ENCODE peak calls at places on chromosomes 13 and 19, in ten cellular contexts. One of them, this sample, is unnamed.

GRCh38 chr19:55959996-55960675 is 12.5 kb downstream of the NLRP8 start:
- DNase-seq in gastrocnemius medialis: no peak
- DNase-seq in lower leg skin: no peak
- DNase-seq in tibial nerve: no peak
- DNase-seq in upper lobe of right lung: no peak
- DNase-seq in nephron progenitor cell: no peak
- DNase-seq in brain microvascular endothelial cell: no peak
- DNase-seq in colonic mucosa: no peak
- DNase-seq in body of pancreas: no peak
- DNase-seq in AG04450: no peak
- DNase-seq in this sample: no peak

GRCh38 chr19:2491130-2491801 is 15.3 kb downstream of the GADD45B start:
- DNase-seq in colonic mucosa: peak; percentile 97
- DNase-seq in lower leg skin: peak; percentile 67
- DNase-seq in AG04450: no peak
- DNase-seq in gastrocnemius medialis: peak; percentile 59
- DNase-seq in tibial nerve: no peak
- DNase-seq in upper lobe of right lung: peak; percentile 96
- DNase-seq in body of pancreas: peak; percentile 98
- DNase-seq in nephron progenitor cell: no peak
- DNase-seq in brain microvascular endothelial cell: peak; percentile 91
- DNase-seq in this sample: no peak

GRCh38 chr13:108561152-108561551 is 68.3 kb upstream of the MYO16 start:
- DNase-seq in body of pancreas: no peak
- DNase-seq in gastrocnemius medialis: no peak
- DNase-seq in AG04450: no peak
- DNase-seq in colonic mucosa: no peak
- DNase-seq in nephron progenitor cell: no peak
- DNase-seq in brain microvascular endothelial cell: no peak
- DNase-seq in upper lobe of right lung: no peak
- DNase-seq in lower leg skin: no peak
- DNase-seq in tibial nerve: no peak
- DNase-seq in this sample: no peak

GRCh38 chr19:34480971-34481821 is at the start of gene WTIP:
- DNase-seq in AG04450: peak; percentile 80
- DNase-seq in gastrocnemius medialis: no peak
- DNase-seq in nephron progenitor cell: peak; percentile 91
- DNase-seq in brain microvascular endothelial cell: peak; percentile 64
- DNase-seq in colonic mucosa: peak; percentile 39
- DNase-seq in upper lobe of right lung: peak; percentile 89
- DNase-seq in body of pancreas: peak; percentile 67
- DNase-seq in lower leg skin: no peak
- DNase-seq in tibial nerve: peak; percentile 58
- DNase-seq in this sample: peak; percentile 75

GRCh38 chr13:21063031-21063430 is 1.6 kb upstream of the LATS2 start:
- DNase-seq in nephron progenitor cell: no peak
- DNase-seq in lower leg skin: no peak
- DNase-seq in body of pancreas: no peak
- DNase-seq in brain microvascular endothelial cell: no peak
- DNase-seq in gastrocnemius medialis: no peak
- DNase-seq in upper lobe of right lung: no peak
- DNase-seq in tibial nerve: no peak
- DNase-seq in colonic mucosa: peak; percentile 5
- DNase-seq in AG04450: no peak
- DNase-seq in this sample: no peak

GRCh38 chr19:778910-779653 is 18.2 kb upstream of the PTBP1 start:
- DNase-seq in AG04450: peak; percentile 85
- DNase-seq in brain microvascular endothelial cell: peak; percentile 93
- DNase-seq in tibial nerve: peak; percentile 68
- DNase-seq in colonic mucosa: no peak
- DNase-seq in nephron progenitor cell: no peak
- DNase-seq in upper lobe of right lung: no peak
- DNase-seq in gastrocnemius medialis: no peak
- DNase-seq in lower leg skin: peak; percentile 84
- DNase-seq in body of pancreas: peak; percentile 50
- DNase-seq in this sample: no peak

GRCh38 chr13:40665754-40666057 is 735 bp downstream of the FOXO1 start:
- DNase-seq in upper lobe of right lung: no peak
- DNase-seq in gastrocnemius medialis: no peak
- DNase-seq in colonic mucosa: no peak
- DNase-seq in lower leg skin: no peak
- DNase-seq in tibial nerve: no peak
- DNase-seq in AG04450: no peak
- DNase-seq in nephron progenitor cell: peak; percentile 56
- DNase-seq in body of pancreas: no peak
- DNase-seq in brain microvascular endothelial cell: no peak
- DNase-seq in this sample: no peak

GRCh38 chr13:49540552-49540951 is 44.8 kb downstream of the PHF11 start:
- DNase-seq in lower leg skin: no peak
- DNase-seq in colonic mucosa: no peak
- DNase-seq in gastrocnemius medialis: no peak
- DNase-seq in brain microvascular endothelial cell: no peak
- DNase-seq in body of pancreas: no peak
- DNase-seq in tibial nerve: no peak
- DNase-seq in nephron progenitor cell: no peak
- DNase-seq in AG04450: no peak
- DNase-seq in upper lobe of right lung: no peak
- DNase-seq in this sample: no peak

GRCh38 chr19:13037161-13037560 is 41.9 kb downstream of the NFIX start:
- DNase-seq in gastrocnemius medialis: no peak
- DNase-seq in upper lobe of right lung: no peak
- DNase-seq in brain microvascular endothelial cell: peak; percentile 74
- DNase-seq in lower leg skin: no peak
- DNase-seq in tibial nerve: no peak
- DNase-seq in colonic mucosa: no peak
- DNase-seq in nephron progenitor cell: no peak
- DNase-seq in body of pancreas: no peak
- DNase-seq in AG04450: no peak
- DNase-seq in this sample: no peak

GRCh38 chr19:13034636-13035035 is 39.4 kb downstream of the NFIX start:
- DNase-seq in upper lobe of right lung: no peak
- DNase-seq in nephron progenitor cell: no peak
- DNase-seq in colonic mucosa: no peak
- DNase-seq in tibial nerve: no peak
- DNase-seq in lower leg skin: no peak
- DNase-seq in body of pancreas: no peak
- DNase-seq in AG04450: no peak
- DNase-seq in gastrocnemius medialis: no peak
- DNase-seq in brain microvascular endothelial cell: no peak
- DNase-seq in this sample: no peak

GRCh38 chr19:13037718-13038117 is 42.4 kb downstream of the NFIX start:
- DNase-seq in tibial nerve: no peak
- DNase-seq in colonic mucosa: no peak
- DNase-seq in gastrocnemius medialis: no peak
- DNase-seq in body of pancreas: no peak
- DNase-seq in nephron progenitor cell: no peak
- DNase-seq in brain microvascular endothelial cell: no peak
- DNase-seq in upper lobe of right lung: no peak
- DNase-seq in AG04450: no peak
- DNase-seq in lower leg skin: no peak
- DNase-seq in this sample: no peak

GRCh38 chr19:13035820-13036365 is 40.6 kb downstream of the NFIX start:
- DNase-seq in nephron progenitor cell: no peak
- DNase-seq in gastrocnemius medialis: no peak
- DNase-seq in upper lobe of right lung: peak; percentile 62
- DNase-seq in colonic mucosa: no peak
- DNase-seq in brain microvascular endothelial cell: no peak
- DNase-seq in tibial nerve: no peak
- DNase-seq in AG04450: no peak
- DNase-seq in body of pancreas: no peak
- DNase-seq in lower leg skin: no peak
- DNase-seq in this sample: no peak

DNA sequence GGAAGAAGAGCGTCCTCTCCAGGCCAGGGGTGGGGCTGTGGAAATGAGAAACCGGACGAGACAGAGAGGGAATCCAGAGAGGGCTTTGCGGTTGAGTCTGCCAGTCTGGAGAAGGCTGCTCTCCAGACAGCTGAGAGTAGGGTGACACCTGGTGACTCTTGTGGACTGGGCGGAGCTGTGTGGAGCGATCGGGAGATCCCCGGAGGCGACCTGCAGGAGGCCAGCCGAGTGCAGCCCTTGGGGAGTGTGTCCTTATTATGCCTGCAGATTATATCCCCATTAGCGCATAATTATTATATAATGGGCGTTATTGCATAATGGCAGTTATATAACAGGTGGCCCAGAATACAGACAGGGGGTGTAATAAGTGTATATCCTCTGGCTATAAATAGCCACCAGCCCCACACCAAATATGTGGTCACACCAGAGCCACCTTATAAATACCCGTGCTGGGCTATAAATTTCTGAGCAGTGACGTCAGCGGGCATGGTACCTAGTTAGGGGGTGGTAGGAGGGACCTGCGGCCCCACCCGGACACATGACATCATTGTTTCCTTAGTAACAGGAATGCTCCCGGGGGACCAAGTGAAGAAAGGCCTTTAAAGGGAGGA is 41.2 kb downstream of the NFIX start:
- DNase-seq in nephron progenitor cell: no peak
- DNase-seq in upper lobe of right lung: peak; percentile 79
- DNase-seq in lower leg skin: no peak
- DNase-seq in body of pancreas: peak; percentile 63
- DNase-seq in AG04450: no peak
- DNase-seq in colonic mucosa: peak; percentile 79
- DNase-seq in gastrocnemius medialis: peak; percentile 83
- DNase-seq in tibial nerve: no peak
- DNase-seq in brain microvascular endothelial cell: peak; percentile 56
- DNase-seq in this sample: no peak
- TF ChIP-seq CTCF in nephron progenitor cell: no peak
- TF ChIP-seq CTCF in upper lobe of right lung: peak; percentile 17
- TF ChIP-seq CTCF in lower leg skin: no peak
- TF ChIP-seq CTCF in body of pancreas: peak; percentile 28
- TF ChIP-seq CTCF in AG04450: no peak
- TF ChIP-seq CTCF in colonic mucosa: no peak
- TF ChIP-seq CTCF in gastrocnemius medialis: peak; percentile 7
- TF ChIP-seq CTCF in tibial nerve: no peak
- TF ChIP-seq CTCF in brain microvascular endothelial cell: peak; percentile 10
- TF ChIP-seq CTCF in this sample: no peak

DNA sequence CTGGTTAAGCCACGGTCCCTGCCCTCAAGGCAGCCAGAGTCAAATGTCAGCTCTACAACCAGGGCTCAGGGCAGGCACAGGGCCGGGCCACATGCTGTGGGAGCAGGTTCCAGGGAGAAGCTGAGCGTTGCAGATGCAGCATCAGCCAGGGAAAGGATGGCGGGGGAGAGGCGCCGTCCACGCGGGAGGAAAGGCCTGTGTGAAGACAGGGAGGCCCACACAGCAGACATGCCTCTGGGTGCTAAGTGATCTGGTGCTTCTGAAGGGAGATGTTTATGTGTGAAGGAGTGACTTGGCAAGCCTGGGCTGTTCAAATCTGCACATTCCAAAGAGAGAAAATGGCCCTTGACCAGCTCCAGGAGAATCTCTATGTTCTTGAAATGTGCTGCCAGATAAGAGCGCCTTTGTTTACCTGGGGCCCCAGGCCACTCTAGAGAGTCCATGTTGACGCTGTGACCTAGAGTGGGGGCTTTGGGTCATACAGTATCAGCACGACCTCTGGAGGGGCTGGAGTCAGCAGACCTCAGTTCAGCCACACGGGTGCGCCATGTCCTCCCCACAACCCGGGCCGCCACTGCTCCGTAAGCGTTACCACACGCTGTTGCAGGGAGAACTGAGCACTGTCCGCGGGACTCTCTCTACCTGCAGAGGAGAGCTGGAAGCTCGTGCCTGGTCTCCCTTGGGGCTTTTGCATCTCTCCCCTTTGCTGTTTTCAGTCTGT is 15.9 kb upstream of the ATF5 start:
- DNase-seq in colonic mucosa: no peak
- DNase-seq in gastrocnemius medialis: no peak
- DNase-seq in AG04450: no peak
- DNase-seq in body of pancreas: no peak
- DNase-seq in lower leg skin: no peak
- DNase-seq in nephron progenitor cell: no peak
- DNase-seq in upper lobe of right lung: no peak
- DNase-seq in brain microvascular endothelial cell: no peak
- DNase-seq in tibial nerve: no peak
- DNase-seq in this sample: no peak
- TF ChIP-seq CTCF in colonic mucosa: no peak
- TF ChIP-seq CTCF in gastrocnemius medialis: no peak
- TF ChIP-seq CTCF in AG04450: peak; percentile 21
- TF ChIP-seq CTCF in body of pancreas: no peak
- TF ChIP-seq CTCF in lower leg skin: no peak
- TF ChIP-seq CTCF in nephron progenitor cell: no peak
- TF ChIP-seq CTCF in upper lobe of right lung: no peak
- TF ChIP-seq CTCF in brain microvascular endothelial cell: peak; percentile 20
- TF ChIP-seq CTCF in tibial nerve: no peak
- TF ChIP-seq CTCF in this sample: peak; percentile 27

GRCh38 chr13:31014461-31014860 is 82.0 kb downstream of the TEX26 start:
- DNase-seq in colonic mucosa: no peak
- DNase-seq in body of pancreas: no peak
- DNase-seq in brain microvascular endothelial cell: no peak
- DNase-seq in nephron progenitor cell: no peak
- DNase-seq in lower leg skin: no peak
- DNase-seq in gastrocnemius medialis: no peak
- DNase-seq in upper lobe of right lung: no peak
- DNase-seq in AG04450: no peak
- DNase-seq in tibial nerve: no peak
- DNase-seq in this sample: no peak

GRCh38 chr13:31015207-31015606 is 82.8 kb downstream of the TEX26 start:
- DNase-seq in brain microvascular endothelial cell: no peak
- DNase-seq in body of pancreas: no peak
- DNase-seq in upper lobe of right lung: no peak
- DNase-seq in gastrocnemius medialis: no peak
- DNase-seq in AG04450: no peak
- DNase-seq in colonic mucosa: no peak
- DNase-seq in nephron progenitor cell: no peak
- DNase-seq in lower leg skin: no peak
- DNase-seq in tibial nerve: no peak
- DNase-seq in this sample: no peak

GRCh38 chr13:31011193-31011860 is 78.9 kb downstream of the TEX26 start:
- DNase-seq in colonic mucosa: no peak
- DNase-seq in tibial nerve: no peak
- DNase-seq in body of pancreas: no peak
- DNase-seq in brain microvascular endothelial cell: no peak
- DNase-seq in nephron progenitor cell: no peak
- DNase-seq in gastrocnemius medialis: no peak
- DNase-seq in lower leg skin: no peak
- DNase-seq in AG04450: no peak
- DNase-seq in upper lobe of right lung: no peak
- DNase-seq in this sample: no peak

GRCh38 chr13:31009166-31009565 is 76.7 kb downstream of the TEX26 start:
- DNase-seq in brain microvascular endothelial cell: peak; percentile 22
- DNase-seq in nephron progenitor cell: no peak
- DNase-seq in lower leg skin: no peak
- DNase-seq in gastrocnemius medialis: no peak
- DNase-seq in tibial nerve: no peak
- DNase-seq in upper lobe of right lung: no peak
- DNase-seq in AG04450: no peak
- DNase-seq in body of pancreas: no peak
- DNase-seq in colonic mucosa: no peak
- DNase-seq in this sample: no peak

DNA sequence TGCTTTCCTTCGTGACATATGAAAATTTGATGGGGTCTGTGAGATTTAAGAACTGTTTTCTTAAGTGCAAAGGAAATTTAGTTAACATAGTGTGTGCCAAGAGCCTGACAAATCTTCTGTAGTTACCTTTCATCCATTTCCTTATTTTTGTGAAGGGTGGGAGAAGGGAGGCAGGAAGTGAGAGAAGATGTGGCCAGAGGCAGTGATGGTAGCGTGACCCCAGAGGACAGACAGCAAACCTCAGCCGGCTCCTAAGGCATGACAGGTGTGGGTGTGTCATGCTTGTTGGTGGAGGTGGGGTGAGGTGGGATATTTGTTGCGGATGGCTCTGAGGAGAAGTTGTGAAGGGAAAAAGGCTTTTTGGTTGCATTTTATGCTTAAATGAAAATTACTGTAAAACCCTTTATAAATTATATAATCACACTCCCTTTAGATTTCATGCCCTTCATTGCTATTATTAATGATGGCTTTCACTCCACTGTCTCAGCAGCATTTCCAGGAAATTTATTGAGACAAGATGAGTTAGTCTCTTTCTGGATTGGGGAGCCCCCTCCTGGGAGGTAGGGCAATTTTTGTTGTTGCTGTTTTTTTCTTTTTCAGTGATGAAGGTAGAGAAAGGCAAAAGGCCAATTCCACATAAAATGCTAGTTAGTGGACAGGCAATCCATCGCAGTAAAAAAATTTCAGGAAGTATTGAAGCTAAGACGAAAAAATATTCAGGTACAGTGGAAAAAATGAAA is 80.0 kb downstream of the TEX26 start:
- DNase-seq in colonic mucosa: no peak
- DNase-seq in AG04450: no peak
- DNase-seq in gastrocnemius medialis: no peak
- DNase-seq in body of pancreas: no peak
- DNase-seq in upper lobe of right lung: no peak
- DNase-seq in tibial nerve: no peak
- DNase-seq in lower leg skin: no peak
- DNase-seq in nephron progenitor cell: no peak
- DNase-seq in brain microvascular endothelial cell: peak; percentile 33
- DNase-seq in this sample: no peak
- TF ChIP-seq CTCF in colonic mucosa: no peak
- TF ChIP-seq CTCF in AG04450: peak; percentile 64
- TF ChIP-seq CTCF in gastrocnemius medialis: no peak
- TF ChIP-seq CTCF in body of pancreas: no peak
- TF ChIP-seq CTCF in upper lobe of right lung: peak; percentile 11
- TF ChIP-seq CTCF in tibial nerve: no peak
- TF ChIP-seq CTCF in lower leg skin: no peak
- TF ChIP-seq CTCF in nephron progenitor cell: peak; percentile 26
- TF ChIP-seq CTCF in brain microvascular endothelial cell: peak; percentile 67
- TF ChIP-seq CTCF in this sample: peak; percentile 51

DNA sequence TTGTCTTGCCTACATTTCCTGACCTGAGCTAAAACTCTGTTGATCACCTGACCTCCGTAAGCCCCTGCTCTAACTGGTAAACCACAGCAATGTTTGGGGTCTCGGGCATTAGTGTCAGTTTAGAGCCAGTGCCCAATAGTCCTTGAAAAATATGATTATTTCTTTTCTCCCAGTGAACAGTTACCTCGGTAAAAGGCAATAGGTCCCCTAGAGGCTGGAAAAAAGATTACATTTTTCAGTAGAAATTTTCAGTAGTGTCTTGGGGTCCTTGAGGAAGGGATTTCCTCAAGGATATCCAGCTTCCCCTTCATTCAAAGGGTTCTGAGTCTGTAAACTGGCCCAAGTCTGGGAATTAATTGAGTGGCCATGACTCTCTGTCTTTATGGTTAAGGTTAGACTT is 177.5 kb downstream of the SLC7A1 start:
- DNase-seq in gastrocnemius medialis: no peak
- DNase-seq in colonic mucosa: no peak
- DNase-seq in nephron progenitor cell: no peak
- DNase-seq in AG04450: no peak
- DNase-seq in tibial nerve: no peak
- DNase-seq in brain microvascular endothelial cell: no peak
- DNase-seq in lower leg skin: no peak
- DNase-seq in body of pancreas: no peak
- DNase-seq in upper lobe of right lung: no peak
- DNase-seq in this sample: no peak
- TF ChIP-seq CTCF in gastrocnemius medialis: no peak
- TF ChIP-seq CTCF in colonic mucosa: no peak
- TF ChIP-seq CTCF in nephron progenitor cell: peak; percentile 23
- TF ChIP-seq CTCF in AG04450: no peak
- TF ChIP-seq CTCF in tibial nerve: no peak
- TF ChIP-seq CTCF in brain microvascular endothelial cell: peak; percentile 25
- TF ChIP-seq CTCF in lower leg skin: no peak
- TF ChIP-seq CTCF in body of pancreas: no peak
- TF ChIP-seq CTCF in upper lobe of right lung: no peak
- TF ChIP-seq CTCF in this sample: peak; percentile 33

This sample was measured in neural crest cell.